ENCODE peak calls at places on chromosome 22, in eight cellular contexts. D is thoracic aorta, N is upper lobe of right lung, U is cardiac fibroblast, S is heart right ventricle, O is brain microvascular endothelial cell, V is PC-9, C is neural crest cell. B is an unnamed sample.

GRCh38 chr22:36221799-36222751 is 17.3 kb downstream of the APOL2 start:
- DNase-seq in C (peak), O (no peak), U (peak), D (no peak), S (no peak), N (no peak), V (no peak), B (no peak)

GRCh38 chr22:27689664-27690063 is 111.9 kb downstream of the MN1 start:
- DNase-seq in N (no peak), C (no peak), S (no peak), O (no peak), D (no peak), U (no peak), V (no peak), B (no peak)

GRCh38 chr22:29964777-29965176 is 81.8 kb downstream of the MTMR3 start:
- DNase-seq in D (no peak), S (no peak), O (no peak), N (no peak), C (no peak), V (no peak), U (no peak), B (no peak)

GRCh38 chr22:22952531-22953295 is 65.1 kb downstream of the IGLL5 start:
- DNase-seq in S (no peak), O (no peak), N (peak), V (no peak), D (no peak), U (no peak), C (no peak), B (peak)

GRCh38 chr22:42635531-42635930 is 4.9 kb downstream of the ATP5MGL start:
- DNase-seq in N (no peak), O (peak), S (peak), U (peak), D (peak), C (no peak), V (peak), B (peak)

GRCh38 chr22:50008151-50009040 is 4.2 kb downstream of the IL17REL start:
- DNase-seq in U (no peak), D (no peak), V (peak), O (no peak), N (peak), S (no peak), C (no peak), B (no peak)

GRCh38 chr22:19035474-19036228 is 86.6 kb downstream of the DGCR2 start:
- DNase-seq in O (no peak), N (peak), S (no peak), C (no peak), V (no peak), D (no peak), U (no peak), B (no peak)

GRCh38 chr22:30649430-30650007 is 13.9 kb downstream of the SLC35E4 start:
- DNase-seq in C (no peak), O (peak), N (no peak), U (peak), S (no peak), V (peak), D (no peak), B (no peak)

GRCh38 chr22:17234144-17234623 is 14.9 kb upstream of the ADA2 start:
- DNase-seq in V (peak), S (no peak), C (peak), O (no peak), U (peak), D (no peak), N (no peak), B (no peak)
- TF ChIP-seq CTCF in V (no peak), S (no peak), C (peak), O (no peak), U (no peak), D (no peak), N (no peak), B (no peak)

DNA sequence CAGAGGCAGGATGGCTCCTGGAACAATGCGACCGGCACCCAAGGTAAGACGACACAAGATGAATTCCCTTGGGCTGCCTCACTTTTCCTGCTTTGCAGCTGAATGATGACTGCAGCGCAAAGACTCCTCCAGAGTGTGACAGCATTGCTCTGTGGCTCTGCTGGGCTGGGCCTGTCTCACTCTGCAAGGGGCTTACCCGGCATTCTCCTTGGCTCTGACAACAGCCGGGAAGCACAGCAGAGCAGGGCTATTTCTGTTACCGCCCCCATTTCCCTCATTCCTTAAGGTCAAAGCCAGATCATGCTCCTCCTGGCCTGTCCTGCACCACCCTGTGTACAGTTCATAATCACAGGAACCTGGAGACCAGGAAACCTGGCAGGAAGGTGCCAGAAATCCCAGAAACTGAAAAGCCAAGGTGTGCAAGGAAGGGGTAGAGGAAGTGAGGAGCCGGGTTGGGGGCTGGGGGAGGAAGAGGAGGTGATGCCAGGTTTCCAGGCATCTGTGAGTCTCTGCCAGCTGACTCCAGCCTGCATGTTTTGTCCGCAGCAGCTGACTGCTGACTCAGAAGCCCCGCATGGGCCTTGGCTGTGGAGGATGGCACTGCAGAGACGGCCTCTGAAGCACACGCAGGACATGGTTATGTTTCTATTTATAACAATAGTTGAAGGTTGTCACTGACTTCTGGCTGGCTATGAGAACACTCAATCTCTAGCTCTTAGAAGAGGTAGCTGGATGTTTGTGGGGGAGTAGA is 113.6 kb downstream of the MICAL3 start:
- DNase-seq in C (peak), U (peak), O (peak), N (no peak), V (no peak), S (peak), D (peak), B (peak)
- TF ChIP-seq CTCF in C (no peak), U (peak), O (peak), N (peak), V (no peak), S (peak), D (no peak), B (no peak)

DNA sequence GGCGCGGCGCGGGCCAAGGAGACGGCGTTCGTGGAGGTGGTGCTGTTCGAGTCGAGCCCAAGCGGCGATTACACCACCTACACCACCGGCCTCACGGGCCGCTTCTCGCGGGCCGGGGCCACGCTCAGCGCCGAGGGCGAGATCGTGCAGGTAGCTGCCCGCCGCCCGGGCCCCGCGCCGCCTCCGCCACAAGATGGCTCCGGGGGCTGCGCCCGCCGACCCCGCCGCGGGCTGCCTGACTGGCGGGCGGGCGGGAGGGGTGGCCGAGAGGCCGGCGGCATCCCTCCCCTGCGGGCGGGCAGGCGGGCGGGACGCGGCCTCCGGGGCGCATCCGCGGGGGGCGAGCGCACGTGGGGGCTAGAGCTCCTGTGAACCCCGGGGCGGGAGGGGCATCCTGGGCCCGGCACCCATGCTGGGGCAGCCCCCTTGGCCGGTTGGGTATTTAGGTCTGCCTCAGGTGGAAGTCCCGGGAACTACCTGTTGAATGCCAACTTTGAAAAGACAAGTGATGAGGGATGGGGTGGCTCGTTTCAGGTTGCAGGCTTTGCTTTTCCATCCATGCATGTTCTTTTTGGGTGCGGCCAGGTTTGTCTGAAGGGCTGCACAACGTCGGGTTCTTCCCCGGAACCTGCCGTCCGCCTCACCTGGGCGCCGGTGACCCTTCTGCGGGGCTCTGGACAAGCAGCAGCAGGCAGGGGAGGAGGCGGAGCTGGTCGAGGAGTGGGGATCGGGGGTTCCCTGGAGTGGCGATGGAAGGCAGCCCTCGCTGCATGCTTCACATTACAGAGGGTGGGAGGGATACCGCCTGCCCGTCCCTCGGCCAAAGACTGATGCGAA is 763 bp downstream of the ZNRF3 start:
- DNase-seq in N (peak), S (peak), O (peak), D (no peak), U (peak), C (peak), V (peak), B (no peak)
- TF ChIP-seq CTCF in N (no peak), S (no peak), O (no peak), D (no peak), U (no peak), C (peak), V (peak), B (no peak)

DNA sequence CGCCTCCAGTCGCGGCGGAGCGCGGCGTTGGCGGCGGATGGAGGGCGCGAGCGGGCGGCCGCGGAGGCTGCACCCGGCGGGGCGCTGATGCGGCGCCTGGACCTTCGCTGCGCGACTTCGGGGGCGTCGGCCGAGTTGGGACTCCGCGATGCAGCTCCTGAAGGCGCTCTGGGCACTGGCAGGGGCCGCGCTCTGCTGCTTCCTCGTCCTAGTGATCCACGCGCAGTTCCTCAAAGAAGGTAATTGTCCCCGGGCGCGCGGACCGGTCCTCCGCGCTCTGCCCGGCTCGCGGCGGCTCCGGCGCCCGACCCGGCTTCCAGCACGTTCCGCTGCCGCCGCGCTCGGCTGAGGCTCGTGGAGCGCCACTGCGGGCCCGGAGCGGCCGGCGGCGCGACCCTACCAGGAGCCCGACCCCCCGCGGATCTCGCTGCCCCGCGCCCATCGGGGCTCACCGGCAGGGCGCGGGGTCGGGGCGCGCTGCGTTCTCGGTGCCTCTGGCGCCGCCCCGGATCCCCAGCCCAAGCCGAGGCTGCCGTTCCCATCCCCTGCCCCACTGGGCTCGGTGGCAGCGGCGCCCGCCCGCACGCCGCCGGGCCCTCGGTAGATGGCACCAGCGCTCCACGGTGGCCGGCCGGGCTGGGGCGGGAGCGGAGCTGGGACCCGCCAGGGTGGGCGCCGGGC is 1251.2 kb downstream of the BRD1 start:
- DNase-seq in C (peak), S (no peak), U (no peak), D (no peak), O (no peak), V (no peak), N (no peak), B (no peak)
- TF ChIP-seq CTCF in C (peak), S (peak), U (no peak), D (peak), O (peak), V (no peak), N (peak), B (no peak)

GRCh38 chr22:45103756-45104155 is 60.0 kb upstream of the NUP50 start:
- DNase-seq in N (no peak), U (no peak), S (no peak), O (no peak), D (no peak), C (no peak), V (no peak), B (no peak)

GRCh38 chr22:45099961-45100360 is 63.8 kb upstream of the NUP50 start:
- DNase-seq in O (no peak), V (no peak), D (no peak), N (no peak), C (no peak), U (no peak), S (no peak), B (no peak)

GRCh38 chr22:45102896-45103420 is 60.8 kb upstream of the NUP50 start:
- DNase-seq in U (no peak), N (no peak), V (no peak), O (no peak), C (no peak), D (no peak), S (no peak), B (no peak)

GRCh38 chr22:45104313-45104712 is 59.4 kb upstream of the NUP50 start:
- DNase-seq in O (no peak), C (no peak), S (no peak), V (no peak), U (no peak), N (no peak), D (no peak), B (no peak)

GRCh38 chr22:45101828-45102227 is 61.9 kb upstream of the NUP50 start:
- DNase-seq in D (no peak), U (peak), S (no peak), O (peak), V (no peak), C (peak), N (no peak), B (peak)
- TF ChIP-seq CTCF in D (no peak), U (peak), S (peak), O (peak), V (no peak), C (peak), N (peak), B (no peak)

GRCh38 chr22:47814474-47814873 is 1052.0 kb downstream of the TBC1D22A start:
- DNase-seq in C (no peak), V (no peak), D (no peak), N (no peak), U (no peak), S (no peak), O (no peak), B (no peak)
- TF ChIP-seq CTCF in C (no peak), V (no peak), D (no peak), N (no peak), U (no peak), S (no peak), O (no peak), B (no peak)

GRCh38 chr22:35102663-35103062 is 36.7 kb downstream of the ISX start:
- DNase-seq in U (peak), V (no peak), C (no peak), D (no peak), O (peak), N (no peak), S (no peak), B (no peak)
- TF ChIP-seq CTCF in U (no peak), V (no peak), C (no peak), D (no peak), O (no peak), N (no peak), S (no peak), B (no peak)